ENCODE peak calls at places on chromosome 7, in seven cellular contexts. Y is cardiac fibroblast, I is sciatic nerve, C is NCI-H524 treated with DMSO at 0.1 percent for 48 hours, Q is hippocampal formation, A is ovary, G is lower leg skin. F is an unnamed sample.

GRCh38 chr7:50335795-50336754 is 31.6 kb downstream of the IKZF1 start:
- DNase-seq in Y (no peak), I (no peak), C (no peak), Q (no peak), A (no peak), G (no peak), F (no peak)

GRCh38 chr7:44639701-44640321 is 33.4 kb downstream of the OGDH start:
- DNase-seq in Y (peak), I (peak), C (no peak), Q (no peak), A (peak), G (no peak), F (no peak)

GRCh38 chr7:128937647-128938523 is at the start of gene IRF5:
- DNase-seq in Y (no peak), I (peak), C (no peak), Q (no peak), A (no peak), G (peak), F (no peak)

GRCh38 chr7:116305485-116306408 is 95.4 kb downstream of the TES start:
- DNase-seq in Y (no peak), I (no peak), C (no peak), Q (no peak), A (no peak), G (no peak), F (no peak)

GRCh38 chr7:3117488-3118228 is 74.0 kb upstream of the CARD11 start:
- DNase-seq in Y (no peak), I (no peak), C (no peak), Q (no peak), A (peak), G (peak), F (no peak)

GRCh38 chr7:81447351-81447952 is 322.4 kb downstream of the HGF start:
- DNase-seq in Y (peak), I (no peak), C (peak), Q (no peak), A (no peak), G (no peak), F (peak)

GRCh38 chr7:149783386-149784250 is 10.2 kb upstream of the ZNF467 start:
- DNase-seq in Y (no peak), I (no peak), C (no peak), Q (peak), A (no peak), G (no peak), F (no peak)

GRCh38 chr7:152521420-152522337 is 85.9 kb upstream of the KMT2C start:
- DNase-seq in Y (no peak), I (no peak), C (no peak), Q (no peak), A (no peak), G (no peak), F (no peak)

GRCh38 chr7:106167439-106168136 is 55.5 kb upstream of the SYPL1 start:
- DNase-seq in Y (peak), I (no peak), C (no peak), Q (no peak), A (no peak), G (no peak), F (no peak)

GRCh38 chr7:1571261-1571650 is 1.4 kb upstream of the PSMG3 start:
- DNase-seq in Y (peak), I (no peak), C (no peak), Q (no peak), A (no peak), G (no peak), F (no peak)

GRCh38 chr7:120733143-120733542 is 124.8 kb downstream of the TSPAN12 start:
- DNase-seq in Y (peak), I (no peak), C (no peak), Q (no peak), A (no peak), G (no peak), F (no peak)

GRCh38 chr7:112204072-112204775 is 2.0 kb downstream of the DOCK4 start:
- DNase-seq in Y (peak), I (no peak), C (peak), Q (peak), A (no peak), G (no peak), F (no peak)

GRCh38 chr7:9711259-9711658 is 1262.4 kb upstream of the PHF14 start:
- DNase-seq in Y (no peak), I (no peak), C (no peak), Q (no peak), A (no peak), G (no peak), F (no peak)

GRCh38 chr7:27113991-27114866 is 11.7 kb upstream of the HOXA2 start:
- DNase-seq in Y (no peak), I (peak), C (no peak), Q (no peak), A (no peak), G (no peak), F (peak)

GRCh38 chr7:52876402-52876801 is 159.0 kb upstream of the POM121L12 start:
- DNase-seq in Y (no peak), I (no peak), C (no peak), Q (no peak), A (no peak), G (no peak), F (no peak)

GRCh38 chr7:2643386-2644229 is 11.8 kb downstream of the TTYH3 start:
- DNase-seq in Y (no peak), I (no peak), C (no peak), Q (no peak), A (no peak), G (no peak), F (no peak)

GRCh38 chr7:28855538-28856217 is 102.5 kb downstream of the TRIL start:
- DNase-seq in Y (peak), I (no peak), C (no peak), Q (no peak), A (no peak), G (no peak), F (no peak)

GRCh38 chr7:100127866-100128601 is 1.3 kb downstream of the MBLAC1 start:
- DNase-seq in Y (peak), I (no peak), C (no peak), Q (peak), A (no peak), G (no peak), F (no peak)

GRCh38 chr7:32155712-32156111 is 85.5 kb upstream of the PDE1C start:
- DNase-seq in Y (peak), I (no peak), C (no peak), Q (no peak), A (no peak), G (no peak), F (no peak)

GRCh38 chr7:142485617-142486226 is 227.9 kb upstream of the PRSS58 start:
- DNase-seq in Y (no peak), I (no peak), C (no peak), Q (no peak), A (no peak), G (no peak), F (no peak)

GRCh38 chr7:106775552-106775936 is 89.5 kb upstream of the PIK3CG start:
- DNase-seq in Y (peak), I (no peak), C (no peak), Q (no peak), A (no peak), G (no peak), F (no peak)

GRCh38 chr7:106736508-106737201 is 75.7 kb upstream of the CCDC71L start:
- DNase-seq in Y (peak), I (no peak), C (no peak), Q (peak), A (no peak), G (no peak), F (no peak)

GRCh38 chr7:112501958-112502503 is 21.2 kb downstream of the LSMEM1 start:
- DNase-seq in Y (no peak), I (no peak), C (no peak), Q (no peak), A (no peak), G (no peak), F (no peak)

F was measured in DMS 273 treated with DMSO at 0.1 percent for 48 hours.